ENCODE peak calls at places on chromosome 1, in ten cellular contexts. M, I, N, U, V, O, R, J, E and K are unnamed samples.
A peak's percentile ranks its signal among the peaks of the same experiment; 100 is the strongest.

GRCh38 chr1:213724640-213725536 is 262.9 kb upstream of the PROX1 start:
- DNase-seq in M (no peak), I (no peak), N (peak; percentile 71), U (no peak), V (peak; percentile 39), O (no peak), R (no peak), J (peak; percentile 75), E (peak; percentile 18), K (peak; percentile 70)

GRCh38 chr1:40627987-40628902 is 37.2 kb downstream of the RIMS3 start:
- DNase-seq in M (no peak), I (no peak), N (no peak), U (no peak), V (no peak), O (no peak), R (no peak), J (no peak), E (no peak), K (no peak)

GRCh38 chr1:248822148-248823032 is 3.3 kb downstream of the SH3BP5L start:
- DNase-seq in M (no peak), I (peak; percentile 49), N (peak; percentile 11), U (no peak), V (no peak), O (no peak), R (no peak), J (no peak), E (no peak), K (no peak)

GRCh38 chr1:182035097-182035770 is 26.3 kb downstream of the ZNF648 start:
- DNase-seq in M (peak; percentile 39), I (no peak), N (no peak), U (peak; percentile 16), V (no peak), O (no peak), R (no peak), J (no peak), E (no peak), K (no peak)

GRCh38 chr1:26541816-26542711 is 12.5 kb downstream of the RPS6KA1 start:
- DNase-seq in M (no peak), I (peak; percentile 93), N (peak; percentile 85), U (peak; percentile 73), V (peak; percentile 85), O (peak; percentile 65), R (peak; percentile 21), J (peak; percentile 50), E (peak; percentile 47), K (peak; percentile 39)

GRCh38 chr1:85387781-85388180 is 77.2 kb downstream of the DDAH1 start:
- DNase-seq in M (no peak), I (no peak), N (no peak), U (no peak), V (no peak), O (no peak), R (no peak), J (no peak), E (no peak), K (no peak)

GRCh38 chr1:78691995-78692747 is 42.5 kb downstream of the IFI44 start:
- DNase-seq in M (peak; percentile 2), I (no peak), N (no peak), U (no peak), V (no peak), O (no peak), R (no peak), J (no peak), E (no peak), K (no peak)

GRCh38 chr1:39544327-39544726 is 32.3 kb downstream of the PABPC4 start:
- DNase-seq in M (no peak), I (no peak), N (no peak), U (no peak), V (no peak), O (no peak), R (no peak), J (no peak), E (no peak), K (no peak)

GRCh38 chr1:67189953-67190352 is 23.7 kb downstream of the IL23R start:
- DNase-seq in M (no peak), I (no peak), N (no peak), U (no peak), V (no peak), O (no peak), R (no peak), J (no peak), E (no peak), K (no peak)

GRCh38 chr1:109764561-109765482 is 1.1 kb upstream of the EPS8L3 start:
- DNase-seq in M (no peak), I (peak; percentile 41), N (no peak), U (no peak), V (peak; percentile 16), O (peak; percentile 24), R (no peak), J (peak; percentile 2), E (peak; percentile 10), K (no peak)

GRCh38 chr1:113320272-113320671 is 70.0 kb upstream of the MAGI3 start:
- DNase-seq in M (peak; percentile 60), I (no peak), N (no peak), U (no peak), V (no peak), O (no peak), R (no peak), J (no peak), E (no peak), K (no peak)

GRCh38 chr1:62836856-62837540 is 53.1 kb downstream of the ATG4C start:
- DNase-seq in M (no peak), I (no peak), N (no peak), U (no peak), V (no peak), O (no peak), R (no peak), J (no peak), E (no peak), K (no peak)

GRCh38 chr1:57623791-57624538 is 200.1 kb upstream of the DAB1 start:
- DNase-seq in M (no peak), I (no peak), N (no peak), U (no peak), V (no peak), O (no peak), R (no peak), J (no peak), E (no peak), K (no peak)

GRCh38 chr1:86616871-86617270 is 70.0 kb downstream of the CLCA4 start:
- DNase-seq in M (no peak), I (no peak), N (no peak), U (no peak), V (no peak), O (no peak), R (no peak), J (no peak), E (no peak), K (no peak)

GRCh38 chr1:50901872-50902271 is 58.2 kb downstream of the FAF1 start:
- DNase-seq in M (no peak), I (no peak), N (no peak), U (no peak), V (no peak), O (no peak), R (no peak), J (no peak), E (no peak), K (no peak)

GRCh38 chr1:25695991-25696330 is 79.4 kb downstream of the MAN1C1 start:
- DNase-seq in M (peak; percentile 65), I (peak; percentile 86), N (no peak), U (no peak), V (no peak), O (no peak), R (peak; percentile 86), J (no peak), E (peak; percentile 57), K (no peak)

DNA sequence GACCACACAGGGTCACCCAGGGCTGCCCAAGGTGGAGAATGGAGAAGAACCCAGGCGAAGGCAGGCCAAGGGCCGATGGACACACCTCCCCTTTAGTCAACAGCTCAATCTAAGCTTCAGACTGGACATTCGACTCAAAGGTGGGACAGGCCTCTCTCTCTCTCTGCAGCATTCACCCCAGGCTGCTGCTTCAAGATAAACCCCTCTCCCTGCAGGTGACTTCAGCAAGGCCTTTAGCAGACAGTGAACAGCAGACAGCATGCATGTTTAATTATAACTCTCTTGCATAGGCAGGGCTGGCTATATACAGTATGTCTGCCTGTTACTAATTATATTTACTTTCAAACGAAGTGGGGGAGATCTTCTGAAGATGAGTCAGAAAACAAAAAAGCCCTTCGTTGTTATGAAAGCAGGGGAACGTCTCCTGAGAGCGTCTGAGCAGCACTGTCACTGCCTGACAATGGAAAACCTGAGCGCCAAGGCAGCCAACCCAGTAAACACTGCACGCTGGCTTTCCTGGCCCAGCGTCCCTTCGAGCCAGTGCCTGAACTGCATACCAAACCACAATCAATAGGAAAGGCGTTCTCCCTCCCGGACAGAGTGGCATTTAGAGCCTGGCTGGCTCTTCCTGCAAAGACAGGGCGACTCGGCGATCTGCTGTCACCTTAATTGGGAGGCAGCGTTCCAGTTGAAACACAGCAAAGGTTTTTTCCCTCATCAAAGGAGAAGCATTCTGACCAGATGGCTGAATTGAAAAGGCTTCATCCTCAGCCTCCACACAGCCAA is 54.1 kb downstream of the TOMM20 start:
- DNase-seq in M (peak; percentile 86), I (no peak), N (peak; percentile 86), U (peak; percentile 52), V (peak; percentile 66), O (peak; percentile 68), R (no peak), J (peak; percentile 64), E (peak; percentile 58), K (peak; percentile 49)
- H3K4me3 ChIP-seq in M (peak overlapping the region; percentile 14), I (no peak overlapping the region), N (peak overlapping the region; percentile 51), U (peak overlapping the region; percentile 4), V (peak overlapping the region; percentile 1), O (no peak overlapping the region), R (peak overlapping the region; percentile 37), J (no peak overlapping the region), E (no peak overlapping the region), K (no peak overlapping the region)

GRCh38 chr1:156691665-156692408 is 13.5 kb downstream of the CRABP2 start:
- DNase-seq in M (peak; percentile 52), I (no peak), N (no peak), U (no peak), V (no peak), O (no peak), R (no peak), J (no peak), E (no peak), K (peak; percentile 47)
- TF ChIP-seq CTCF in M (no peak), I (no peak), N (no peak), U (no peak), V (no peak), O (no peak), R (peak; percentile 37), J (no peak), E (no peak), K (no peak)

GRCh38 chr1:19220080-19220846 is 10.2 kb upstream of the UBR4 start:
- DNase-seq in M (no peak), I (no peak), N (no peak), U (no peak), V (no peak), O (no peak), R (no peak), J (no peak), E (no peak), K (no peak)
- H3K27ac ChIP-seq in M (no peak overlapping the region), I (no peak overlapping the region), N (no peak overlapping the region), U (peak overlapping the region; percentile 40), V (peak overlapping the region; percentile 37), O (peak overlapping the region; percentile 5), R (peak overlapping the region; percentile 65), J (no peak overlapping the region), E (no peak overlapping the region), K (no peak overlapping the region)

DNA sequence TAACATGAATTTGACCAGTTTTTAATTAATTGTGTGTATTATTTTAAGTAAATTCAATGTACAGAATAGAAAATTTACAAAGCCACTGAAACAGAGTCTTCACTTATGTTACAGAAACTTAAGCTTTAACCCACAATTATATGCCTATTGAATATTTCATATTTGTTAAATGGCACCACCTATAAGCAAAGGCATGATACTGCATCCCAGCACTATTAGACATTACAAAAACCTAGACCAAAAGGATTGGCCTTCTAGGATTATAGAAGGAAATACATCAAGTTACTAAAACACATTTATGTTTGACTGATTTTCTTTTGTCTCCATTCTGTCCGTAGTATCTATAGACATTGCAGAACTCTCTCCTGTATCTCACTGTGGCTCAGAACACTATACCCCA is 578.1 kb downstream of the AJAP1 start:
- DNase-seq in M (no peak), I (no peak), N (no peak), U (no peak), V (no peak), O (no peak), R (no peak), J (no peak), E (no peak), K (no peak)
- H3K4me3 ChIP-seq in M (no peak overlapping the region), I (no peak overlapping the region), N (no peak overlapping the region), U (no peak overlapping the region), V (no peak overlapping the region), O (no peak overlapping the region), R (no peak overlapping the region), J (no peak overlapping the region), E (no peak overlapping the region), K (no peak overlapping the region)